ENCODE peak calls at places on chromosomes 5 and 9, in eight cellular contexts. Y is gastrocnemius medialis, I is stomach, M is IMR-90, W is HepG2, T is tibial nerve, L is spleen, Q is testis. X is an unnamed sample.

GRCh38 chr5:174608631-174609097 is 115.7 kb upstream of the MSX2 start:
- DNase-seq in Y (no peak), I (peak; percentile 95), M (no peak), W (no peak), T (no peak), L (peak; percentile 81), Q (peak; percentile 49), X (peak; percentile 68)

GRCh38 chr9:35733109-35733541 is 659 bp downstream of the CREB3 start:
- DNase-seq in Y (no peak), I (no peak), M (peak; percentile 75), W (peak; percentile 60), T (no peak), L (no peak), Q (peak; percentile 25), X (no peak)

GRCh38 chr5:146945722-146946121 is 67.2 kb upstream of the PPP2R2B start:
- DNase-seq in Y (no peak), I (peak; percentile 43), M (no peak), W (no peak), T (no peak), L (no peak), Q (no peak), X (no peak)

GRCh38 chr5:31864015-31864414 is 225.1 kb downstream of the PDZD2 start:
- DNase-seq in Y (no peak), I (no peak), M (no peak), W (no peak), T (no peak), L (no peak), Q (no peak), X (no peak)

GRCh38 chr5:178849316-178849715 is 10.4 kb upstream of the ZNF354B start:
- DNase-seq in Y (no peak), I (no peak), M (no peak), W (no peak), T (no peak), L (no peak), Q (no peak), X (no peak)

GRCh38 chr5:28808967-28809810 is 1770.8 kb upstream of the CDH9 start:
- DNase-seq in Y (no peak), I (no peak), M (no peak), W (no peak), T (no peak), L (peak; percentile 69), Q (peak; percentile 40), X (no peak)

GRCh38 chr5:115988002-115988401 is 25.7 kb downstream of the LVRN start:
- DNase-seq in Y (no peak), I (no peak), M (no peak), W (no peak), T (no peak), L (no peak), Q (no peak), X (no peak)

GRCh38 chr5:124580925-124581821 is 165.3 kb downstream of the ZNF608 start:
- DNase-seq in Y (no peak), I (peak; percentile 79), M (no peak), W (peak; percentile 98), T (no peak), L (no peak), Q (no peak), X (no peak)

GRCh38 chr9:113548221-113549041 is 84.9 kb downstream of the RGS3 start:
- DNase-seq in Y (peak; percentile 56), I (peak; percentile 62), M (no peak), W (peak; percentile 93), T (no peak), L (peak; percentile 85), Q (peak; percentile 79), X (peak; percentile 78)

GRCh38 chr9:89698606-89699005 is 93.8 kb downstream of the GADD45G start:
- DNase-seq in Y (no peak), I (no peak), M (no peak), W (no peak), T (no peak), L (no peak), Q (no peak), X (no peak)

GRCh38 chr5:56123531-56124243 is 109.4 kb downstream of the ANKRD55 start:
- DNase-seq in Y (no peak), I (peak; percentile 27), M (peak; percentile 100), W (peak; percentile 99), T (no peak), L (peak; percentile 77), Q (no peak), X (peak; percentile 77)

GRCh38 chr9:37026936-37027581 is 7.0 kb downstream of the PAX5 start:
- DNase-seq in Y (no peak), I (no peak), M (no peak), W (no peak), T (no peak), L (peak; percentile 86), Q (peak; percentile 16), X (no peak)

DNA sequence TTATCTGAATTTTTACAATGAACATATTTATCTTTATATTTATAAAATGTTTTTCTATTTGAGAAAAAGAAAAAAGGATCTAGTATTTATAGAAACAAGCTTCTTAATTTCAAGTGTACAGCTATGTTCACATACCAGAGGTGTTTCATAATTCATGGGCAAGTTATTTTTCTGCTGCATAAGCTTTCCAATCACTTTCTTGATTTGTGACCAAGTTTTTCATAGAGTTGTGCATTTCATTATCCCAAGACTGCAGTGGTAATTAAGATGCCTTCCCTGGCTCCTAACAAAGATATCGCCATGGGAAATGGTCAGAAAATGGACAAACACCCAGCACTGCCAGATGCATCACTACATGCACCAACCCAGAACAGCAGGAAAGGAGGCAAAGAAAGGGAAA is 124.6 kb downstream of the GNAQ start:
- DNase-seq in Y (no peak), I (no peak), M (no peak), W (no peak), T (no peak), L (no peak), Q (no peak), X (no peak)
- H3K27me3 ChIP-seq in Y (no peaks in the 10 kb centered on the region), I (no peaks in the 10 kb centered on the region), M (no peaks in the 10 kb centered on the region), W (no peaks in the 10 kb centered on the region), T (no peaks in the 10 kb centered on the region), L (no peaks in the 10 kb centered on the region), Q (no peaks in the 10 kb centered on the region), X (no peaks in the 10 kb centered on the region)

DNA sequence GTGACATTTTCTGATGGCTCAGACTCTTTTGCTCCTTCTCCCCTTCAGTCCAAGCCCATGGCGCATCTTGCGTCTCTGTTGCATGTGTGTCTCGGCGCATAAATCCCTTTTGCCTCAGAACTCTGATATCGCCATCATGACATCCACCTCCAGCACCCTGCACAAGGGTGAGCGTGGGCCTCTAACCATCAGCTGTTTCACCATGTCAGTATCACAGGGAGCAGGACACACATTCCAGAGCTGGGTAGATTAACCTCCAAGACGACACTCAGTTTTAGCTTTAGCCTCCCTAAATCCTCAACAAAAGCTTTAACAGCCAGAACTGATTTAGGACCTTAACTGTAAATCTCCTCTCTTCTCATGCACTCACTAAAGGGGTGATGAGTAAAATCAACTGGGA is 239.0 kb downstream of the EBF1 start:
- DNase-seq in Y (no peak), I (no peak), M (no peak), W (no peak), T (no peak), L (no peak), Q (no peak), X (no peak)
- H3K4me1 ChIP-seq in Y (peaks cover 11% of the 10 kb centered on the region), I (no peaks in the 10 kb centered on the region), M (no peaks in the 10 kb centered on the region), W (no peaks in the 10 kb centered on the region), T (peaks cover 3% of the 10 kb centered on the region), L (peaks cover 7% of the 10 kb centered on the region), Q (peaks cover 4% of the 10 kb centered on the region), X (peaks cover 22% of the 10 kb centered on the region)

GRCh38 chr5:111512026-111512405 is 319 bp downstream of the STARD4 start:
- DNase-seq in Y (peak; percentile 5), I (no peak), M (peak; percentile 31), W (peak; percentile 18), T (peak; percentile 17), L (no peak), Q (peak; percentile 50), X (no peak)

GRCh38 chr5:111511174-111512025 is 935 bp downstream of the STARD4 start:
- DNase-seq in Y (no peak), I (no peak), M (peak; percentile 40), W (no peak), T (no peak), L (no peak), Q (no peak), X (no peak)

GRCh38 chr5:111514087-111514486 is 1.8 kb upstream of the STARD4 start:
- DNase-seq in Y (no peak), I (no peak), M (no peak), W (no peak), T (no peak), L (no peak), Q (no peak), X (no peak)

GRCh38 chr5:111513175-111513520 is 813 bp upstream of the STARD4 start:
- DNase-seq in Y (no peak), I (no peak), M (no peak), W (no peak), T (no peak), L (no peak), Q (no peak), X (no peak)

GRCh38 chr5:111512406-111513174 is at the start of gene STARD4:
- DNase-seq in Y (peak; percentile 79), I (peak; percentile 93), M (peak; percentile 92), W (peak; percentile 92), T (peak; percentile 85), L (peak; percentile 98), Q (peak; percentile 96), X (peak; percentile 95)
- TF ChIP-seq POLR2A in Y (peak; percentile 76), I (no peak), M (peak; percentile 58), W (peak; percentile 89), T (peak; percentile 49), L (peak; percentile 88), Q (no peak), X (peak; percentile 75)

DNA sequence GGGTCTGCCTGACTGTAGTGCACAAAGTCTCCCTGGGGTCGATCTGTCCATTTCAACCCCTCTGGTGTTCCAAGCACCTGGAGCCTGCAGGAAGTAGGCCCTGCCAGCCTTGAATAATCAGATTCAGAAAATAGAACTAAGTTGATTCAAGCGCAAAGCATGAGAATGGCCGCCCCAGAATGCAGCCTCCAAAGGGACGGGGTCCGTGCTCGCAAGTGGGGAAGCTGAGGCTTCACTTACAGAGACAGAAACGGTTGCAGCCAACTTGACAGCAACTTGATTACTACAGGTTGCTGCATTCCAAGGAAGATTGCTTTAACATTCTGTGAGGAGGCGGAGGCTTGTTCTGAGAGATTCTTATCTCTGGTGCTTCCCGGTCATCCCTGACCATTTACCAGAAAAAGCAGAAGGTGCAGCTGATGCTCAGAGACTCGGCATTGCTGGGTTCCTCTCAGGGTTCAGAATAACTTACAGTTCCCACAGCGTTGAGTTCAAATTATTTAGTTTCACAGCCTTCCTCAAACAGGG is 14.9 kb upstream of the LRRC14B start:
- DNase-seq in Y (no peak), I (no peak), M (no peak), W (no peak), T (no peak), L (peak; percentile 49), Q (no peak), X (no peak)
- H3K27me3 ChIP-seq in Y (no peaks in the 10 kb centered on the region), I (peaks cover 13% of the 10 kb centered on the region), M (peaks cover 19% of the 10 kb centered on the region), W (peaks cover 56% of the 10 kb centered on the region), T (no peaks in the 10 kb centered on the region), L (no peaks in the 10 kb centered on the region), Q (no peaks in the 10 kb centered on the region), X (no peaks in the 10 kb centered on the region)